ENCODE peak calls at places on chromosomes 12 and 14, in nine cellular contexts. S is Panc1, C is psoas muscle, D is PC-9, W is A673, B is cardiac muscle cell, Z is esophagus muscularis mucosa, P is OCI-LY7, U is A549. Y is an unnamed sample.

GRCh38 chr14:74083784-74084276 is 423 bp downstream of the ALDH6A1 start:
- DNase-seq in C (no peak), W (no peak), D (no peak), Z (no peak), U (no peak), P (peak; percentile 4), B (no peak), S (no peak), Y (no peak)

GRCh38 chr14:49879683-49880204 is 13.1 kb upstream of the ARF6 start:
- DNase-seq in C (no peak), D (peak; percentile 66), B (peak; percentile 75), U (peak; percentile 59), S (no peak), Z (no peak), P (peak; percentile 90), W (peak; percentile 79), Y (peak; percentile 65)

GRCh38 chr12:40146800-40147797 is 41.2 kb upstream of the SLC2A13 start:
- DNase-seq in U (no peak), S (no peak), W (peak; percentile 11), P (no peak), D (no peak), C (no peak), B (no peak), Z (no peak), Y (no peak)

GRCh38 chr14:79820866-79821535 is 390.3 kb downstream of the DIO2 start:
- DNase-seq in P (no peak), Z (no peak), C (no peak), D (no peak), S (no peak), W (no peak), B (no peak), U (no peak), Y (peak; percentile 21)

GRCh38 chr14:34604990-34605389 is 25.0 kb downstream of the SNX6 start:
- DNase-seq in U (peak; percentile 56), S (no peak), P (no peak), B (peak; percentile 39), W (no peak), D (no peak), Z (no peak), C (no peak), Y (no peak)

GRCh38 chr14:96583605-96584041 is 81.4 kb downstream of the PAPOLA start:
- DNase-seq in Z (no peak), W (no peak), C (no peak), D (no peak), B (no peak), S (no peak), P (no peak), U (no peak), Y (no peak)

GRCh38 chr14:102469261-102469660 is 40.3 kb downstream of the ANKRD9 start:
- DNase-seq in S (no peak), B (no peak), W (no peak), C (no peak), Z (no peak), P (no peak), U (no peak), D (peak; percentile 87), Y (no peak)

GRCh38 chr14:84421611-84422010 is 1108.3 kb upstream of the FLRT2 start:
- DNase-seq in P (no peak), W (peak; percentile 4), B (peak; percentile 8), D (peak; percentile 70), Z (no peak), U (no peak), C (no peak), S (no peak), Y (no peak)

GRCh38 chr14:73773441-73774243 is 59.5 kb upstream of the PNMA1 start:
- DNase-seq in D (no peak), C (no peak), S (no peak), U (no peak), W (peak; percentile 32), P (peak; percentile 17), B (no peak), Z (no peak), Y (no peak)

DNA sequence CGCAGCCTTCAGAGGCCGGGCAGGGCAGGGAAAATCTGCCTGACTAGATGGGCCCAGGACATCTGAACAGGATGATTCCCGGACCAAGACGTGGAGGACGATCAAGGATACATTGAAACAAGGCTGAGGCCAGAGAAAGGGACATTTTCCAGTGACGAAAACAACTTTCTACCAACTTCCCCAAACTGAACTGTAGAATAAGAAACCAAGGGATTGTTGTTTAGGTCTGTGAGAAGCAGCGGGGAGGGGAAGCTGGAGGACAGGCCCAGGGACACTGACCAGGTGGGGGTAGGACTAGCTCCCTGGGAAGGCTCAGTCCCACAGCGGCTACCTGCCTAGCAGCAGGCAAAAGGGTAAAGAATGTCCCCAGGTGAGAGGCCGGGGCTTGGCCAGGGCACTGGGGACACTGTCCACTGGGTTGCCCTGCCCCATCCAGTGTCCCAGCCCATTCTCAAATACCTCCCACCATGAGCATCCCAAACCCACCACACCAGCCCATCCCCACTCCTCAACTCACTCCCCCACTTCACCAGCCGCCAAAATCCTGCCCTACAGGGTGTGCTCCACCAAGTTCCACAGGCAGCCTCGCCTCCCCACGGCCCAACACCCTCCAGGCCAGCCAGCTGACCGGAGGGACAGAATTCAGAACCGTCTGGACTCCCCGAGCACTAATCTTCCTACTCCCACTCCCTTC is 984 bp downstream of the TNFRSF1A start:
- DNase-seq in D (no peak), P (no peak), B (no peak), W (no peak), C (peak; percentile 67), Z (no peak), S (no peak), U (no peak), Y (no peak)
- H3K4me1 ChIP-seq in D (peaks cover 69% of the 10 kb centered on the region), P (peaks cover 76% of the 10 kb centered on the region), B (peaks cover 39% of the 10 kb centered on the region), W (peaks cover 48% of the 10 kb centered on the region), C (peaks cover 47% of the 10 kb centered on the region), Z (peaks cover 82% of the 10 kb centered on the region), S (peaks cover 46% of the 10 kb centered on the region), U (peaks cover 67% of the 10 kb centered on the region), Y (peaks cover 42% of the 10 kb centered on the region)

GRCh38 chr12:124921200-124922008 is 7.0 kb upstream of the UBC start:
- DNase-seq in U (no peak), B (peak; percentile 68), W (peak; percentile 82), C (no peak), D (no peak), Z (no peak), P (peak; percentile 96), S (no peak), Y (peak; percentile 41)

GRCh38 chr12:124927325-124928094 is 13.1 kb upstream of the UBC start:
- DNase-seq in P (peak; percentile 85), Z (peak; percentile 99), D (peak; percentile 81), B (peak; percentile 84), C (peak; percentile 94), W (peak; percentile 94), U (peak; percentile 81), S (no peak), Y (peak; percentile 89)

GRCh38 chr12:124925117-124925516 is 10.7 kb upstream of the UBC start:
- DNase-seq in U (no peak), C (no peak), P (no peak), B (no peak), Z (no peak), D (no peak), S (no peak), W (no peak), Y (no peak)

GRCh38 chr12:124920353-124920935 is 6.0 kb upstream of the UBC start:
- DNase-seq in C (no peak), W (no peak), D (no peak), U (no peak), S (no peak), Z (no peak), P (peak; percentile 22), B (no peak), Y (no peak)

DNA sequence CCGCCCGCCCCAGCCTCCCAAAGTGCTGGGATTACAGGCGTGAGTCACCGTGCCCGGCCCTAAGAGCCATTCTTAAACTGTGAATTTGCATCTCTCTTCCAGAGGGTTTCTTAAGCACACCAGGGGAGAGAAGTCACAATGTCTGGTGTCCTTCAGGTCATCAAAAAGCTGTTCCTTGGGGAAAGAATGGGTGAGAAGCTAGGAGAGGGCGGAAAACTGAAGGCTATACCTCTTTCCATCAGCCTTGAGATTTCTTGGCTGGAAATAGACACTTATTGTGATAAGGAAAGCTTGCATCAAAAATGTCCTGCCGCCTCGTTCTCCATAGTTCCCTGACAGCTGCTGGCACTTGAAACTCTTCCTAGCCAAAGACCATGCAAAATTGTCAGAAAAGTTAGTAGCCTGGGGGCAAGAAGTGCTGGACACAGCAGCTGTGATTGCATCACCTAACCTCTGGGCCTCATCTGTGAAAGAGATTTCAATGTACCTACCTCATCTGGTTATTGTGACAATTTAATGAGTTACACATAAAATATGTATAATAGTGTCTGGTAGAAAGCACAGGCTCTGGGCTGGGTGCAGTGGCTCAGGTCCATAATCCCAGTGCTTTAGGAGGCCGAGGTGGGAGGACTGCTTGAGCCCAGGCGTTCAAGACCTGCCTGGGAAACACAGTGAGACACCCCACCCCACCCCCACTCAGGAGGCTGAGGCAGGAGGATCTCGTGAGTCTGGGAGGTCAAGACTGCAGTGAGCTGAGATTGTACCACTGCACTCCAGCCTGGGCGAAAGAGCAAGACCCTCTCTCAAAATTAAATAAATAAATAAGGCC is 9.7 kb upstream of the UBC start:
- DNase-seq in U (no peak), B (peak; percentile 61), D (peak; percentile 91), W (no peak), C (no peak), S (no peak), P (no peak), Z (no peak), Y (no peak)
- H3K4me1 ChIP-seq in U (peaks cover 60% of the 10 kb centered on the region), B (peaks cover 17% of the 10 kb centered on the region), D (peaks cover 57% of the 10 kb centered on the region), W (peaks cover 11% of the 10 kb centered on the region), C (peaks cover 32% of the 10 kb centered on the region), S (peaks cover 33% of the 10 kb centered on the region), P (peaks cover 52% of the 10 kb centered on the region), Z (peaks cover 49% of the 10 kb centered on the region), Y (peaks cover 15% of the 10 kb centered on the region)

GRCh38 chr12:774051-774614 is 21.8 kb downstream of the WNK1 start:
- DNase-seq in S (no peak), U (no peak), P (no peak), Z (no peak), D (no peak), C (no peak), B (peak; percentile 53), W (no peak), Y (no peak)
- H3K4me1 ChIP-seq in S (peaks cover 50% of the 10 kb centered on the region), U (peaks cover 62% of the 10 kb centered on the region), P (peaks cover 22% of the 10 kb centered on the region), Z (peaks cover 91% of the 10 kb centered on the region), D (no peaks in the 10 kb centered on the region), C (peaks cover 65% of the 10 kb centered on the region), B (peaks cover 30% of the 10 kb centered on the region), W (peaks cover 20% of the 10 kb centered on the region), Y (peaks cover 24% of the 10 kb centered on the region)

GRCh38 chr12:772056-772697 is 19.8 kb downstream of the WNK1 start:
- DNase-seq in W (no peak), B (no peak), D (no peak), P (no peak), Z (no peak), C (no peak), U (no peak), S (no peak), Y (no peak)

GRCh38 chr12:765861-766260 is 13.5 kb downstream of the WNK1 start:
- DNase-seq in B (no peak), D (no peak), P (no peak), S (no peak), U (no peak), Z (no peak), C (no peak), W (no peak), Y (no peak)

GRCh38 chr12:768434-768833 is 16.1 kb downstream of the WNK1 start:
- DNase-seq in B (no peak), C (no peak), S (no peak), D (no peak), W (no peak), Z (no peak), P (no peak), U (no peak), Y (no peak)

DNA sequence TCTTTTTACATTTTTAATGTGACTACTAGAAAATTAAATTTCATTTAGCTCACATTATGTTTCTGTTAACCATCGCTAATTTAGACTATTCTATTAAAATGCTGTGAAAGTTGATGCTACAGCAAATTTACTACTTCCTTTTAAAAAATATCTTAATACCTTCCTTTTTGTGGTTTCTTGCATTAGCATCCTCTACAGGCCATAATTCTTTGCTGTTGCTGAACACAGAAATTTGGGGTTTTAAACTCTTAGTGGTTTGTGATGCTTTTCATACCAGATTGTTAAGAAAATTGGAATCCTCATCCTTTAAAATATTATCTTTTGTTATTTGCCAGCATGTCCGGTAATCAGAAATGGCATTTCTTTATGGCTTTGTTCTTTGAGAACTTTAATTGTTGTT is 18.1 kb downstream of the WNK1 start:
- DNase-seq in D (no peak), Z (no peak), B (no peak), W (no peak), C (no peak), U (no peak), S (no peak), P (no peak), Y (no peak)
- H3K4me1 ChIP-seq in D (no peaks in the 10 kb centered on the region), Z (peaks cover 80% of the 10 kb centered on the region), B (peaks cover 33% of the 10 kb centered on the region), W (peaks cover 18% of the 10 kb centered on the region), C (peaks cover 49% of the 10 kb centered on the region), U (peaks cover 30% of the 10 kb centered on the region), S (peaks cover 25% of the 10 kb centered on the region), P (peaks cover 35% of the 10 kb centered on the region), Y (peaks cover 2% of the 10 kb centered on the region)